ENCODE peak calls at places on chromosomes 2 and 18, in seven cellular contexts. One of them, this sample, is unnamed.

GRCh38 chr2:172181840-172182239 is 79.1 kb upstream of the DLX2 start:
- DNase-seq in activated CD4-positive, alpha-beta T cell treated with anti-CD3 and anti-CD28 coated beads, Interleukin-2, amount 50 U/mL, for 1 hour: no peak
- DNase-seq in effector memory CD4-positive, alpha-beta T cell: no peak
- DNase-seq in non-pigmented ciliary epithelial cell: no peak
- DNase-seq in coronary artery: no peak
- DNase-seq in Caki2: no peak
- DNase-seq in foreskin fibroblast: no peak
- DNase-seq in this sample: no peak

GRCh38 chr2:173090973-173091660 is 15.5 kb downstream of the MAP3K20 start:
- DNase-seq in activated CD4-positive, alpha-beta T cell treated with anti-CD3 and anti-CD28 coated beads, Interleukin-2, amount 50 U/mL, for 1 hour: no peak
- DNase-seq in effector memory CD4-positive, alpha-beta T cell: no peak
- DNase-seq in non-pigmented ciliary epithelial cell: no peak
- DNase-seq in coronary artery: no peak
- DNase-seq in Caki2: no peak
- DNase-seq in foreskin fibroblast: no peak
- DNase-seq in this sample: no peak

GRCh38 chr2:144460981-144461766 is 58.7 kb downstream of the ZEB2 start:
- DNase-seq in activated CD4-positive, alpha-beta T cell treated with anti-CD3 and anti-CD28 coated beads, Interleukin-2, amount 50 U/mL, for 1 hour: no peak
- DNase-seq in effector memory CD4-positive, alpha-beta T cell: no peak
- DNase-seq in non-pigmented ciliary epithelial cell: peak
- DNase-seq in coronary artery: no peak
- DNase-seq in Caki2: no peak
- DNase-seq in foreskin fibroblast: peak
- DNase-seq in this sample: no peak

GRCh38 chr2:207317358-207317984 is 151.7 kb upstream of the KLF7 start:
- DNase-seq in activated CD4-positive, alpha-beta T cell treated with anti-CD3 and anti-CD28 coated beads, Interleukin-2, amount 50 U/mL, for 1 hour: no peak
- DNase-seq in effector memory CD4-positive, alpha-beta T cell: no peak
- DNase-seq in non-pigmented ciliary epithelial cell: no peak
- DNase-seq in coronary artery: no peak
- DNase-seq in Caki2: no peak
- DNase-seq in foreskin fibroblast: peak
- DNase-seq in this sample: no peak

GRCh38 chr2:20575935-20576597 is 74.8 kb downstream of the HS1BP3 start:
- DNase-seq in activated CD4-positive, alpha-beta T cell treated with anti-CD3 and anti-CD28 coated beads, Interleukin-2, amount 50 U/mL, for 1 hour: no peak
- DNase-seq in effector memory CD4-positive, alpha-beta T cell: no peak
- DNase-seq in non-pigmented ciliary epithelial cell: no peak
- DNase-seq in coronary artery: no peak
- DNase-seq in Caki2: no peak
- DNase-seq in foreskin fibroblast: no peak
- DNase-seq in this sample: no peak

GRCh38 chr2:190979906-190980629 is 33.9 kb downstream of the STAT1 start:
- DNase-seq in activated CD4-positive, alpha-beta T cell treated with anti-CD3 and anti-CD28 coated beads, Interleukin-2, amount 50 U/mL, for 1 hour: no peak
- DNase-seq in effector memory CD4-positive, alpha-beta T cell: no peak
- DNase-seq in non-pigmented ciliary epithelial cell: peak
- DNase-seq in coronary artery: peak
- DNase-seq in Caki2: no peak
- DNase-seq in foreskin fibroblast: peak
- DNase-seq in this sample: no peak

GRCh38 chr2:16043627-16044026 is 103.3 kb downstream of the MYCN start:
- DNase-seq in activated CD4-positive, alpha-beta T cell treated with anti-CD3 and anti-CD28 coated beads, Interleukin-2, amount 50 U/mL, for 1 hour: no peak
- DNase-seq in effector memory CD4-positive, alpha-beta T cell: no peak
- DNase-seq in non-pigmented ciliary epithelial cell: no peak
- DNase-seq in coronary artery: no peak
- DNase-seq in Caki2: no peak
- DNase-seq in foreskin fibroblast: no peak
- DNase-seq in this sample: no peak

GRCh38 chr18:47968006-47968676 is 37.7 kb upstream of the SMAD2 start:
- DNase-seq in activated CD4-positive, alpha-beta T cell treated with anti-CD3 and anti-CD28 coated beads, Interleukin-2, amount 50 U/mL, for 1 hour: no peak
- DNase-seq in effector memory CD4-positive, alpha-beta T cell: no peak
- DNase-seq in non-pigmented ciliary epithelial cell: peak
- DNase-seq in coronary artery: no peak
- DNase-seq in Caki2: peak
- DNase-seq in foreskin fibroblast: no peak
- DNase-seq in this sample: no peak

GRCh38 chr2:30414951-30415350 is 32.1 kb upstream of the LCLAT1 start:
- DNase-seq in activated CD4-positive, alpha-beta T cell treated with anti-CD3 and anti-CD28 coated beads, Interleukin-2, amount 50 U/mL, for 1 hour: no peak
- DNase-seq in effector memory CD4-positive, alpha-beta T cell: no peak
- DNase-seq in non-pigmented ciliary epithelial cell: no peak
- DNase-seq in coronary artery: no peak
- DNase-seq in Caki2: no peak
- DNase-seq in foreskin fibroblast: peak
- DNase-seq in this sample: no peak

GRCh38 chr2:23385748-23386421 is 906 bp downstream of the KLHL29 start:
- DNase-seq in activated CD4-positive, alpha-beta T cell treated with anti-CD3 and anti-CD28 coated beads, Interleukin-2, amount 50 U/mL, for 1 hour: no peak
- DNase-seq in effector memory CD4-positive, alpha-beta T cell: no peak
- DNase-seq in non-pigmented ciliary epithelial cell: no peak
- DNase-seq in coronary artery: no peak
- DNase-seq in Caki2: peak
- DNase-seq in foreskin fibroblast: peak
- DNase-seq in this sample: no peak

GRCh38 chr2:102262218-102263129 is 48.9 kb upstream of the IL1RL1 start:
- DNase-seq in activated CD4-positive, alpha-beta T cell treated with anti-CD3 and anti-CD28 coated beads, Interleukin-2, amount 50 U/mL, for 1 hour: no peak
- DNase-seq in effector memory CD4-positive, alpha-beta T cell: no peak
- DNase-seq in non-pigmented ciliary epithelial cell: no peak
- DNase-seq in coronary artery: no peak
- DNase-seq in Caki2: no peak
- DNase-seq in foreskin fibroblast: peak
- DNase-seq in this sample: no peak

GRCh38 chr18:45856526-45856925 is 31.1 kb downstream of the SIGLEC15 start:
- DNase-seq in activated CD4-positive, alpha-beta T cell treated with anti-CD3 and anti-CD28 coated beads, Interleukin-2, amount 50 U/mL, for 1 hour: no peak
- DNase-seq in effector memory CD4-positive, alpha-beta T cell: no peak
- DNase-seq in non-pigmented ciliary epithelial cell: peak
- DNase-seq in coronary artery: no peak
- DNase-seq in Caki2: no peak
- DNase-seq in foreskin fibroblast: peak
- DNase-seq in this sample: no peak

GRCh38 chr2:155815275-155815674 is 517.2 kb downstream of the NR4A2 start:
- DNase-seq in activated CD4-positive, alpha-beta T cell treated with anti-CD3 and anti-CD28 coated beads, Interleukin-2, amount 50 U/mL, for 1 hour: no peak
- DNase-seq in effector memory CD4-positive, alpha-beta T cell: no peak
- DNase-seq in non-pigmented ciliary epithelial cell: no peak
- DNase-seq in coronary artery: no peak
- DNase-seq in Caki2: no peak
- DNase-seq in foreskin fibroblast: no peak
- DNase-seq in this sample: no peak

GRCh38 chr2:651961-652373 is 25.2 kb downstream of the TMEM18 start:
- DNase-seq in activated CD4-positive, alpha-beta T cell treated with anti-CD3 and anti-CD28 coated beads, Interleukin-2, amount 50 U/mL, for 1 hour: no peak
- DNase-seq in effector memory CD4-positive, alpha-beta T cell: no peak
- DNase-seq in non-pigmented ciliary epithelial cell: no peak
- DNase-seq in coronary artery: peak
- DNase-seq in Caki2: no peak
- DNase-seq in foreskin fibroblast: no peak
- DNase-seq in this sample: no peak

GRCh38 chr2:100248971-100249370 is 73.3 kb downstream of the LONRF2 start:
- DNase-seq in activated CD4-positive, alpha-beta T cell treated with anti-CD3 and anti-CD28 coated beads, Interleukin-2, amount 50 U/mL, for 1 hour: no peak
- DNase-seq in effector memory CD4-positive, alpha-beta T cell: no peak
- DNase-seq in non-pigmented ciliary epithelial cell: no peak
- DNase-seq in coronary artery: no peak
- DNase-seq in Caki2: no peak
- DNase-seq in foreskin fibroblast: no peak
- DNase-seq in this sample: no peak

GRCh38 chr2:136874258-136874657 is 108.9 kb downstream of the THSD7B start:
- DNase-seq in activated CD4-positive, alpha-beta T cell treated with anti-CD3 and anti-CD28 coated beads, Interleukin-2, amount 50 U/mL, for 1 hour: no peak
- DNase-seq in effector memory CD4-positive, alpha-beta T cell: no peak
- DNase-seq in non-pigmented ciliary epithelial cell: no peak
- DNase-seq in coronary artery: no peak
- DNase-seq in Caki2: no peak
- DNase-seq in foreskin fibroblast: no peak
- DNase-seq in this sample: no peak

GRCh38 chr18:58097907-58098166 is 53.8 kb downstream of the NEDD4L start:
- DNase-seq in activated CD4-positive, alpha-beta T cell treated with anti-CD3 and anti-CD28 coated beads, Interleukin-2, amount 50 U/mL, for 1 hour: no peak
- DNase-seq in effector memory CD4-positive, alpha-beta T cell: no peak
- DNase-seq in non-pigmented ciliary epithelial cell: no peak
- DNase-seq in coronary artery: no peak
- DNase-seq in Caki2: no peak
- DNase-seq in foreskin fibroblast: no peak
- DNase-seq in this sample: no peak

GRCh38 chr2:121777699-121778058 is 22.2 kb downstream of the TSN start:
- DNase-seq in activated CD4-positive, alpha-beta T cell treated with anti-CD3 and anti-CD28 coated beads, Interleukin-2, amount 50 U/mL, for 1 hour: no peak
- DNase-seq in effector memory CD4-positive, alpha-beta T cell: no peak
- DNase-seq in non-pigmented ciliary epithelial cell: peak
- DNase-seq in coronary artery: no peak
- DNase-seq in Caki2: peak
- DNase-seq in foreskin fibroblast: peak
- DNase-seq in this sample: no peak

GRCh38 chr2:52445720-52446119 is 1321.9 kb upstream of the CHAC2 start:
- DNase-seq in activated CD4-positive, alpha-beta T cell treated with anti-CD3 and anti-CD28 coated beads, Interleukin-2, amount 50 U/mL, for 1 hour: no peak
- DNase-seq in effector memory CD4-positive, alpha-beta T cell: no peak
- DNase-seq in non-pigmented ciliary epithelial cell: no peak
- DNase-seq in coronary artery: no peak
- DNase-seq in Caki2: no peak
- DNase-seq in foreskin fibroblast: no peak
- DNase-seq in this sample: no peak

GRCh38 chr2:22560021-22560420 is 825.0 kb upstream of the KLHL29 start:
- DNase-seq in activated CD4-positive, alpha-beta T cell treated with anti-CD3 and anti-CD28 coated beads, Interleukin-2, amount 50 U/mL, for 1 hour: no peak
- DNase-seq in effector memory CD4-positive, alpha-beta T cell: no peak
- DNase-seq in non-pigmented ciliary epithelial cell: no peak
- DNase-seq in coronary artery: no peak
- DNase-seq in Caki2: no peak
- DNase-seq in foreskin fibroblast: no peak
- DNase-seq in this sample: no peak

GRCh38 chr2:165874445-165875039 is 79.0 kb downstream of the TTC21B start:
- DNase-seq in activated CD4-positive, alpha-beta T cell treated with anti-CD3 and anti-CD28 coated beads, Interleukin-2, amount 50 U/mL, for 1 hour: no peak
- DNase-seq in effector memory CD4-positive, alpha-beta T cell: no peak
- DNase-seq in non-pigmented ciliary epithelial cell: peak
- DNase-seq in coronary artery: no peak
- DNase-seq in Caki2: peak
- DNase-seq in foreskin fibroblast: peak
- DNase-seq in this sample: no peak

GRCh38 chr2:200658278-200658864 is 72.6 kb downstream of the AOX1 start:
- DNase-seq in activated CD4-positive, alpha-beta T cell treated with anti-CD3 and anti-CD28 coated beads, Interleukin-2, amount 50 U/mL, for 1 hour: no peak
- DNase-seq in effector memory CD4-positive, alpha-beta T cell: no peak
- DNase-seq in non-pigmented ciliary epithelial cell: no peak
- DNase-seq in coronary artery: no peak
- DNase-seq in Caki2: no peak
- DNase-seq in foreskin fibroblast: peak
- DNase-seq in this sample: no peak

GRCh38 chr2:11658208-11658607 is 11.8 kb downstream of the NTSR2 start:
- DNase-seq in activated CD4-positive, alpha-beta T cell treated with anti-CD3 and anti-CD28 coated beads, Interleukin-2, amount 50 U/mL, for 1 hour: no peak
- DNase-seq in effector memory CD4-positive, alpha-beta T cell: no peak
- DNase-seq in non-pigmented ciliary epithelial cell: no peak
- DNase-seq in coronary artery: no peak
- DNase-seq in Caki2: no peak
- DNase-seq in foreskin fibroblast: no peak
- DNase-seq in this sample: no peak